ENCODE peak calls at places on chromosomes 5 and 9, in eight cellular contexts. O, G, Y, P, K, M, D and U are unnamed samples.
A peak's percentile ranks its signal among the peaks of the same experiment; 100 is the strongest.

GRCh38 chr9:92617195-92617813 is 52.6 kb downstream of the IPPK start:
- DNase-seq in O (no peak), G (no peak), Y (no peak), P (no peak), K (no peak), M (no peak), D (no peak), U (no peak)

GRCh38 chr9:118693645-118694044 is 675.6 kb downstream of the BRINP1 start:
- DNase-seq in O (peak; percentile 1), G (no peak), Y (no peak), P (no peak), K (no peak), M (no peak), D (no peak), U (no peak)

GRCh38 chr5:31113101-31113500 is 80.4 kb upstream of the CDH6 start:
- DNase-seq in O (peak; percentile 40), G (no peak), Y (no peak), P (no peak), K (no peak), M (peak; percentile 69), D (no peak), U (no peak)

GRCh38 chr9:115810166-115810565 is 343.4 kb upstream of the PAPPA start:
- DNase-seq in O (no peak), G (no peak), Y (no peak), P (no peak), K (no peak), M (no peak), D (no peak), U (no peak)

GRCh38 chr9:12702160-12702758 is 9.1 kb downstream of the TYRP1 start:
- DNase-seq in O (peak; percentile 92), G (no peak), Y (no peak), P (no peak), K (peak; percentile 50), M (peak; percentile 67), D (peak; percentile 58), U (peak; percentile 55)

GRCh38 chr9:109604036-109604600 is 106.0 kb upstream of the PTPN3 start:
- DNase-seq in O (no peak), G (no peak), Y (no peak), P (no peak), K (no peak), M (no peak), D (no peak), U (no peak)

GRCh38 chr5:84239509-84239908 is 145.2 kb downstream of the EDIL3 start:
- DNase-seq in O (peak; percentile 93), G (no peak), Y (no peak), P (no peak), K (no peak), M (peak; percentile 55), D (no peak), U (no peak)

GRCh38 chr5:115549154-115549553 is 4.6 kb upstream of the FEM1C start:
- DNase-seq in O (no peak), G (no peak), Y (no peak), P (no peak), K (no peak), M (no peak), D (no peak), U (no peak)

GRCh38 chr9:91261417-91261816 is 100.3 kb downstream of the AUH start:
- DNase-seq in O (no peak), G (no peak), Y (no peak), P (no peak), K (no peak), M (no peak), D (peak; percentile 16), U (no peak)